ENCODE peak calls at places on chromosomes 5 and 9, in six cellular contexts. M, Y, L, J, F and Z are unnamed samples.

GRCh38 chr5:59769041-59769360 is 124.5 kb downstream of the PDE4D start:
- DNase-seq in M (no peak), Y (no peak), F (no peak), J (no peak), L (no peak), Z (peak)

GRCh38 chr9:120783611-120784047 is 9.6 kb downstream of the FBXW2 start:
- DNase-seq in F (no peak), Y (no peak), L (no peak), M (no peak), J (no peak), Z (no peak)

GRCh38 chr5:42718591-42718990 is 38.0 kb upstream of the CCDC152 start:
- DNase-seq in F (no peak), M (no peak), J (no peak), Y (no peak), L (no peak), Z (no peak)

GRCh38 chr5:58358436-58358835 is 101.5 kb downstream of the PLK2 start:
- DNase-seq in L (no peak), J (no peak), M (no peak), F (no peak), Y (no peak), Z (no peak)

GRCh38 chr5:127926974-127927373 is 156.6 kb upstream of the SLC12A2 start:
- DNase-seq in Y (no peak), L (no peak), J (no peak), M (no peak), F (no peak), Z (no peak)

GRCh38 chr9:106920701-106921283 is 57.8 kb downstream of the ZNF462 start:
- DNase-seq in J (no peak), L (no peak), F (no peak), Y (no peak), M (no peak), Z (no peak)

GRCh38 chr5:15452030-15452429 is 48.0 kb upstream of the FBXL7 start:
- DNase-seq in L (no peak), M (no peak), F (no peak), Y (no peak), J (no peak), Z (no peak)

GRCh38 chr5:110969502-110969901 is 102.0 kb upstream of the TSLP start:
- DNase-seq in J (no peak), Y (no peak), M (peak), F (no peak), L (no peak), Z (no peak)

GRCh38 chr9:20872340-20872977 is 159.0 kb downstream of the HACD4 start:
- DNase-seq in M (no peak), J (no peak), L (no peak), Y (no peak), F (no peak), Z (no peak)